ENCODE peak calls at places on chromosome 12, in nine cellular contexts. M is OCI-LY7, F is PC-3, W is hepatocyte, C is SK-N-SH, G is GM23248, U is MM.1S, J is GM23338, K is neural progenitor cell. B is an unnamed sample.

GRCh38 chr12:105212431-105212830 is 23.5 kb downstream of the APPL2 start:
- DNase-seq in M (no peak), F (peak), W (no peak), C (no peak), G (peak), U (no peak), J (no peak), K (no peak), B (no peak)

GRCh38 chr12:613996-614726 is 49.1 kb downstream of the NINJ2 start:
- DNase-seq in M (peak), F (no peak), W (no peak), C (peak), G (peak), U (no peak), J (peak), K (peak), B (no peak)

GRCh38 chr12:93591137-93591868 is 18.8 kb downstream of the SOCS2 start:
- DNase-seq in M (peak), F (peak), W (peak), C (peak), G (peak), U (peak), J (peak), K (peak), B (peak)

GRCh38 chr12:57840701-57841100 is 5.8 kb downstream of the CTDSP2 start:
- DNase-seq in M (no peak), F (no peak), W (peak), C (peak), G (peak), U (no peak), J (no peak), K (no peak), B (no peak)

GRCh38 chr12:91133871-91134270 is 22.6 kb upstream of the LUM start:
- DNase-seq in M (no peak), F (no peak), W (no peak), C (no peak), G (peak), U (no peak), J (no peak), K (no peak), B (no peak)

GRCh38 chr12:98725481-98726247 is 80.6 kb downstream of the APAF1 start:
- DNase-seq in M (peak), F (peak), W (peak), C (peak), G (peak), U (peak), J (peak), K (peak), B (peak)

GRCh38 chr12:113439606-113440030 is 17.4 kb downstream of the SDSL start:
- DNase-seq in M (peak), F (peak), W (peak), C (peak), G (peak), U (no peak), J (peak), K (peak), B (no peak)

GRCh38 chr12:132502149-132502881 is 12.4 kb downstream of the FBRSL1 start:
- DNase-seq in M (peak), F (no peak), W (no peak), C (peak), G (no peak), U (no peak), J (peak), K (peak), B (peak)

GRCh38 chr12:121248611-121249010 is 38.7 kb downstream of the P2RX4 start:
- DNase-seq in M (no peak), F (no peak), W (no peak), C (no peak), G (no peak), U (peak), J (no peak), K (no peak), B (no peak)

GRCh38 chr12:47160296-47161244 is 80.8 kb upstream of the AMIGO2 start:
- DNase-seq in M (no peak), F (no peak), W (no peak), C (no peak), G (no peak), U (no peak), J (no peak), K (no peak), B (no peak)

GRCh38 chr12:13471471-13471870 is 274.9 kb downstream of the EMP1 start:
- DNase-seq in M (no peak), F (no peak), W (no peak), C (no peak), G (no peak), U (no peak), J (no peak), K (no peak), B (no peak)

GRCh38 chr12:50887191-50887590 is 44.5 kb downstream of the TMPRSS12 start:
- DNase-seq in M (no peak), F (no peak), W (no peak), C (no peak), G (no peak), U (peak), J (no peak), K (no peak), B (no peak)

GRCh38 chr12:111363578-111363977 is 5.3 kb downstream of the PHETA1 start:
- DNase-seq in M (no peak), F (no peak), W (no peak), C (no peak), G (peak), U (no peak), J (no peak), K (no peak), B (no peak)

GRCh38 chr12:54036620-54037359 is 3.9 kb downstream of the HOXC5 start:
- DNase-seq in M (peak), F (peak), W (no peak), C (no peak), G (peak), U (no peak), J (peak), K (no peak), B (no peak)

GRCh38 chr12:9073077-9073476 is 42.6 kb downstream of the A2M start:
- DNase-seq in M (no peak), F (no peak), W (peak), C (no peak), G (no peak), U (no peak), J (no peak), K (no peak), B (no peak)

GRCh38 chr12:8948711-8949524 is 527 bp downstream of the M6PR start:
- DNase-seq in M (peak), F (peak), W (peak), C (peak), G (peak), U (peak), J (peak), K (peak), B (no peak)

GRCh38 chr12:87953257-87953860 is 75.8 kb downstream of the C12orf50 start:
- DNase-seq in M (peak), F (peak), W (peak), C (peak), G (peak), U (peak), J (peak), K (peak), B (peak)

GRCh38 chr12:113980537-113981337 is 14.6 kb upstream of the RBM19 start:
- DNase-seq in M (peak), F (peak), W (peak), C (peak), G (peak), U (peak), J (peak), K (peak), B (peak)

GRCh38 chr12:121223283-121223946 is 13.5 kb downstream of the P2RX4 start:
- DNase-seq in M (peak), F (no peak), W (no peak), C (peak), G (no peak), U (no peak), J (no peak), K (no peak), B (no peak)

GRCh38 chr12:119938049-119938667 is 50.9 kb upstream of the BICDL1 start:
- DNase-seq in M (peak), F (peak), W (peak), C (peak), G (peak), U (peak), J (peak), K (peak), B (peak)

GRCh38 chr12:96208346-96208745 is 14.2 kb downstream of the ELK3 start:
- DNase-seq in M (no peak), F (peak), W (no peak), C (no peak), G (peak), U (no peak), J (no peak), K (no peak), B (no peak)

GRCh38 chr12:51695241-51696010 is 104.4 kb downstream of the SCN8A start:
- DNase-seq in M (no peak), F (no peak), W (no peak), C (no peak), G (peak), U (no peak), J (peak), K (no peak), B (no peak)

GRCh38 chr12:52584156-52584682 is 10.6 kb upstream of the KRT74 start:
- DNase-seq in M (no peak), F (no peak), W (no peak), C (no peak), G (no peak), U (no peak), J (no peak), K (no peak), B (no peak)

GRCh38 chr12:52182456-52182855 is 9.4 kb downstream of the KRT80 start:
- DNase-seq in M (no peak), F (no peak), W (no peak), C (no peak), G (no peak), U (no peak), J (no peak), K (no peak), B (no peak)

GRCh38 chr12:111850526-111850925 is 8.5 kb downstream of the MAPKAPK5 start:
- DNase-seq in M (no peak), F (peak), W (no peak), C (no peak), G (no peak), U (no peak), J (no peak), K (no peak), B (no peak)

GRCh38 chr12:31245822-31246469 is 80.0 kb downstream of the SINHCAF start:
- DNase-seq in M (peak), F (no peak), W (no peak), C (no peak), G (no peak), U (peak), J (peak), K (peak), B (no peak)

GRCh38 chr12:101490286-101490920 is 15.3 kb downstream of the SPIC start:
- DNase-seq in M (peak), F (peak), W (peak), C (no peak), G (peak), U (peak), J (peak), K (peak), B (peak)

GRCh38 chr12:14936224-14936861 is 2.0 kb downstream of the ERP27 start:
- DNase-seq in M (no peak), F (no peak), W (no peak), C (no peak), G (peak), U (no peak), J (peak), K (peak), B (no peak)

GRCh38 chr12:106942775-106943174 is 12.9 kb upstream of the TMEM263 start:
- DNase-seq in M (no peak), F (no peak), W (no peak), C (no peak), G (no peak), U (no peak), J (no peak), K (no peak), B (no peak)

GRCh38 chr12:123364532-123365140 is at the start of gene SBNO1:
- DNase-seq in M (peak), F (peak), W (peak), C (peak), G (peak), U (peak), J (peak), K (peak), B (peak)

GRCh38 chr12:88247241-88247643 is 105.1 kb downstream of the TMTC3 start:
- DNase-seq in M (no peak), F (peak), W (no peak), C (no peak), G (peak), U (no peak), J (no peak), K (no peak), B (peak)

GRCh38 chr12:77488041-77488620 is 342.6 kb upstream of the NAV3 start:
- DNase-seq in M (no peak), F (no peak), W (no peak), C (no peak), G (peak), U (no peak), J (no peak), K (no peak), B (no peak)

GRCh38 chr12:131432532-131433260 is 278.2 kb upstream of the SFSWAP start:
- DNase-seq in M (peak), F (no peak), W (no peak), C (no peak), G (no peak), U (no peak), J (no peak), K (peak), B (no peak)

GRCh38 chr12:58583541-58583940 is 336.8 kb downstream of the LRIG3 start:
- DNase-seq in M (no peak), F (peak), W (no peak), C (no peak), G (peak), U (no peak), J (no peak), K (peak), B (no peak)

GRCh38 chr12:17928708-17929366 is 161.2 kb downstream of the RERGL start:
- DNase-seq in M (no peak), F (peak), W (peak), C (no peak), G (peak), U (no peak), J (peak), K (peak), B (peak)

GRCh38 chr12:56158029-56158925 is at the start of gene MYL6:
- DNase-seq in M (peak), F (peak), W (peak), C (peak), G (peak), U (peak), J (peak), K (peak), B (peak)

GRCh38 chr12:128803788-128804187 is 20.0 kb downstream of the SLC15A4 start:
- DNase-seq in M (no peak), F (no peak), W (no peak), C (no peak), G (no peak), U (no peak), J (no peak), K (no peak), B (no peak)

GRCh38 chr12:15596174-15596573 is 193.0 kb downstream of the EPS8 start:
- DNase-seq in M (no peak), F (no peak), W (no peak), C (no peak), G (no peak), U (no peak), J (no peak), K (no peak), B (no peak)

DNA sequence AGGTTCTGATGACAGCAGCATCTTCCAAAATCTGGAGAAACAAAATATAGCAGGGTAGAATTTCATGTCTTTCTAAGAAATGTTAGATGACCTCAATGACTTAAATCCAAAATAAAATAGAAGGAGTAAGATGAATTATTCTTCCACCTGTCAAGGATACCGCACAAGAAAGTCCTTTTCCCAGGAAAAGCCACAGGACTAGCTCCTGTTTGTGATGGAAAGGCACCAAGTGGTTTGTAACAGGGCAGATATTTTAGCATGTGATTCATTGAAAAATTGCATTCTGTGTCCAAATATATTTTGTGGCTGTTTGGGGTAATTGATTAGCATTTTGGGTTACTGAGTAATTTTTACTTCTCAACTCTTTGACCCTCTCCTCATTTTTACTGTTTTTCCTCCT is 2.7 kb downstream of the CD163L1 start:
- DNase-seq in M (no peak), F (no peak), W (no peak), C (no peak), G (peak), U (no peak), J (no peak), K (no peak), B (no peak)
- TF ChIP-seq EZH2phosphoT487 in M (no peak), F (no peak), W (no peak), C (no peak), G (no peak), U (no peak), J (no peak), K (no peak), B (no peak)

DNA sequence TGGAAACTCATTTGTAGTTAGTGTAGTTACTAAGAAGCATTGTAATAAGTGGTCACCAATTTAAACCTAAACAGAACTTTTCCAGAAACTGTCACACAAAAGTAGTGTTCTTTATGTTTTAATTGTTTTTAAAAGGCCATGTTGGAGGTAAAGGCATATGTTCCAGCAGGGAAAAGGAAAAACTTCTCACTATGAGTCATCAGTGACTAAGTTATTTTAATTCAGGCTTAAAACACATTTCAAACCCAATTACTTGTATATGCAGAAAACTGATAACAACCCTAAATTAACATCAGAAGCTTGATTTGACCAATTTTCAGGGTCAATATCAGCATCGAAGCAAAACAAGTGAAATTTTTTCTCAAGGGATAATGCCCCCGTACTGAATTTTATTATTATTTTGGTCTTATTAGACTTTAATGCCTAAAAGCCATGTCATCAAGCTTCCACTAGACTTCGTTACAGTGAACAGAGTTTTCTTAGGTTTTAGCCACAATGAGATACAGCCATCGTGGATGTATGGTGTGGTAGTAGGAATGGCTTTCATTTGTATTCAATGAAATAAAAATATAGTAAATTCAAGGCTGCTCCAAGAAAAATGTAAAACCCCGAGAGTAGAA is 11.8 kb downstream of the TAOK3 start:
- DNase-seq in M (no peak), F (peak), W (no peak), C (no peak), G (peak), U (no peak), J (no peak), K (no peak), B (peak)
- TF ChIP-seq EZH2phosphoT487 in M (no peak), F (no peak), W (no peak), C (no peak), G (no peak), U (no peak), J (no peak), K (no peak), B (no peak)

GRCh38 chr12:109879332-109880048 is 851 bp downstream of the GLTP start:
- DNase-seq in M (no peak), F (peak), W (no peak), C (peak), G (peak), U (no peak), J (peak), K (peak), B (no peak)
- TF ChIP-seq EZH2phosphoT487 in M (no peak), F (no peak), W (no peak), C (no peak), G (no peak), U (no peak), J (no peak), K (no peak), B (no peak)

DNA sequence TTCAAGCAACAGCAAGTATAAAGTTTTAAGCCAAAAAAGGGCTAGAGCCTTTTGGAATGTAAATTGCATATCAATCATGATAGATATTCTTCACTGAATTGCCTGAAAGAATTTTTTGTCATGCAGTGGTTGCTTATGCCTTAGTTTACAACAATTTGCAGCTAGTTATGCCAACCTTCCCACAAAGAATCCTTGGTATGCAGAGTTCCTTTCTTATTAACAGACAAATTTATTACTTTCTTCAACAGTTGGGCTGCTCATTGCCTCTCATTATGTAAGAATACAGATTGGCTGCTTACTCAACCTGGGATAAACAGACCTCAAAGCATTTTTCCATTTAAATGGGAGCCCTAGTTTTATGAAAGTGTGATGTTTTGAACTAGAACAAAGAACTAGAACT is 129.2 kb upstream of the PPFIA2 start:
- DNase-seq in M (no peak), F (no peak), W (no peak), C (no peak), G (no peak), U (no peak), J (peak), K (no peak), B (no peak)
- TF ChIP-seq EZH2phosphoT487 in M (no peak), F (no peak), W (no peak), C (no peak), G (no peak), U (no peak), J (no peak), K (no peak), B (no peak)

B was measured in HCT116.